ENCODE peak calls at places on chromosomes 7 and 10, in six cellular contexts. D, R, Q, J, U and I are unnamed samples.

GRCh38 chr7:55071411-55072188 is 52.8 kb downstream of the EGFR start:
- DNase-seq in D (no peak), R (no peak), Q (no peak), J (no peak), U (no peak), I (no peak)

GRCh38 chr10:52043811-52044210 is 270.3 kb upstream of the DKK1 start:
- DNase-seq in D (no peak), R (no peak), Q (no peak), J (no peak), U (no peak), I (no peak)

GRCh38 chr7:152851326-152851725 is 91.8 kb downstream of the ACTR3B start:
- DNase-seq in D (no peak), R (peak; percentile 49), Q (no peak), J (no peak), U (no peak), I (no peak)

GRCh38 chr10:120336910-120337540 is 120.0 kb upstream of the PLPP4 start:
- DNase-seq in D (no peak), R (no peak), Q (peak; percentile 11), J (peak; percentile 66), U (no peak), I (no peak)

GRCh38 chr10:49645417-49646255 is 31.8 kb downstream of the CHAT start:
- DNase-seq in D (no peak), R (no peak), Q (no peak), J (no peak), U (no peak), I (no peak)

GRCh38 chr7:121752706-121753105 is 120.3 kb upstream of the PTPRZ1 start:
- DNase-seq in D (no peak), R (no peak), Q (peak; percentile 13), J (no peak), U (no peak), I (no peak)

GRCh38 chr10:60281331-60281730 is 108.3 kb downstream of the ANK3 start:
- DNase-seq in D (no peak), R (no peak), Q (peak; percentile 80), J (peak; percentile 14), U (no peak), I (no peak)

GRCh38 chr7:136652635-136653370 is 215.6 kb upstream of the CHRM2 start:
- DNase-seq in D (no peak), R (no peak), Q (peak; percentile 13), J (no peak), U (no peak), I (no peak)

GRCh38 chr7:2191026-2191425 is 41.7 kb downstream of the MAD1L1 start:
- DNase-seq in D (no peak), R (no peak), Q (no peak), J (no peak), U (no peak), I (no peak)

GRCh38 chr10:75187961-75188426 is 22.6 kb upstream of the VDAC2 start:
- DNase-seq in D (no peak), R (no peak), Q (peak; percentile 74), J (peak; percentile 66), U (no peak), I (no peak)

GRCh38 chr7:152674860-152675760 is 831 bp downstream of the XRCC2 start:
- DNase-seq in D (no peak), R (no peak), Q (peak; percentile 29), J (peak; percentile 9), U (no peak), I (no peak)

GRCh38 chr10:61897671-61898434 is 3.6 kb upstream of the ARID5B start:
- DNase-seq in D (peak; percentile 52), R (no peak), Q (peak; percentile 38), J (peak; percentile 47), U (peak; percentile 58), I (no peak)

GRCh38 chr7:127844707-127845331 is 186.4 kb downstream of the LRRC4 start:
- DNase-seq in D (peak; percentile 55), R (no peak), Q (peak; percentile 61), J (peak; percentile 79), U (no peak), I (no peak)

GRCh38 chr7:66503551-66504031 is 125.1 kb upstream of the KCTD7 start:
- DNase-seq in D (no peak), R (peak; percentile 67), Q (no peak), J (no peak), U (no peak), I (no peak)

GRCh38 chr7:70776627-70777101 is 355.3 kb upstream of the GALNT17 start:
- DNase-seq in D (peak; percentile 60), R (no peak), Q (peak; percentile 21), J (no peak), U (no peak), I (no peak)

GRCh38 chr10:85888559-85888958 is 478.0 kb downstream of the GRID1 start:
- DNase-seq in D (no peak), R (no peak), Q (no peak), J (no peak), U (no peak), I (no peak)

GRCh38 chr7:101243786-101244384 is 996 bp downstream of the FIS1 start:
- DNase-seq in D (no peak), R (no peak), Q (no peak), J (no peak), U (no peak), I (no peak)

GRCh38 chr10:84406592-84406991 is 78.2 kb downstream of the CCSER2 start:
- DNase-seq in D (no peak), R (no peak), Q (no peak), J (no peak), U (no peak), I (no peak)

GRCh38 chr10:30701471-30702173 is 72.1 kb upstream of the LYZL2 start:
- DNase-seq in D (no peak), R (no peak), Q (peak; percentile 75), J (no peak), U (no peak), I (peak; percentile 10)

GRCh38 chr7:149772236-149772820 is 1.1 kb downstream of the ZNF467 start:
- DNase-seq in D (no peak), R (peak; percentile 83), Q (no peak), J (no peak), U (no peak), I (no peak)

GRCh38 chr10:48602401-48603135 is 2.3 kb downstream of the ARHGAP22 start:
- DNase-seq in D (no peak), R (no peak), Q (peak; percentile 29), J (no peak), U (no peak), I (no peak)

GRCh38 chr7:129073738-129074137 is 18.8 kb upstream of the TNPO3 start:
- DNase-seq in D (no peak), R (no peak), Q (no peak), J (no peak), U (no peak), I (no peak)

GRCh38 chr10:14587540-14588083 is 187.1 kb downstream of the FAM107B start:
- DNase-seq in D (no peak), R (no peak), Q (no peak), J (no peak), U (no peak), I (no peak)

GRCh38 chr7:82615527-82615926 is 171.9 kb upstream of the CACNA2D1 start:
- DNase-seq in D (no peak), R (no peak), Q (no peak), J (no peak), U (no peak), I (no peak)

DNA sequence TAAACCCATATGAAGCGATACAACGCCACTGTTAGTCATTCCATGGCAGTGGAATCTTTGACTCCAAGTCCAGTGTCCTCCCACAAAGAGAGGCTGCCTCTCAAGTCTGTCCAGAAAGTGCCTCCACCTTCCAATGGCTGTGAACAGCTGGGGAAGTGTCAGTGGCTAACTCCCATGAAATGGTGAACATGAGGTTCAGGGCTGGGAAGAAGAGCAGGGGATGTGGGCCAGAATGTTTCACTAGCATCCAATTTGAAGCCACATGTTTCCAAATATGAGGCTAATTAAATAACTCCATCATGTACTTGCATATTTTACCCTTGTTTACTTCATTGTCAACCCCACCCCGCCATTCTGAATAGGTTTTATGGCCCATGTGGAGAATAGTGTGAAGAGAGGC is 53.1 kb upstream of the CHST15 start:
- DNase-seq in D (no peak), R (no peak), Q (no peak), J (no peak), U (no peak), I (no peak)
- H3K27me3 ChIP-seq in D (no peaks in the 10 kb centered on the region), R (no peaks in the 10 kb centered on the region), Q (no peaks in the 10 kb centered on the region), J (no peaks in the 10 kb centered on the region), U (no peaks in the 10 kb centered on the region), I (no peaks in the 10 kb centered on the region)

GRCh38 chr10:119221666-119222065 is 14.3 kb downstream of the GRK5 start:
- DNase-seq in D (no peak), R (no peak), Q (no peak), J (no peak), U (no peak), I (no peak)
- H3K27ac ChIP-seq in D (peak overlapping the region; percentile 58), R (peak overlapping the region; percentile 76), Q (peak overlapping the region; percentile 93), J (no peak overlapping the region), U (peak overlapping the region; percentile 63), I (peak overlapping the region; percentile 76)

GRCh38 chr7:30849565-30849964 is 62.1 kb upstream of the AQP1 start:
- DNase-seq in D (no peak), R (no peak), Q (no peak), J (peak; percentile 13), U (peak; percentile 6), I (no peak)
- TF ChIP-seq POLR2A in D (no peak), R (no peak), Q (no peak), J (no peak), U (no peak), I (no peak)

DNA sequence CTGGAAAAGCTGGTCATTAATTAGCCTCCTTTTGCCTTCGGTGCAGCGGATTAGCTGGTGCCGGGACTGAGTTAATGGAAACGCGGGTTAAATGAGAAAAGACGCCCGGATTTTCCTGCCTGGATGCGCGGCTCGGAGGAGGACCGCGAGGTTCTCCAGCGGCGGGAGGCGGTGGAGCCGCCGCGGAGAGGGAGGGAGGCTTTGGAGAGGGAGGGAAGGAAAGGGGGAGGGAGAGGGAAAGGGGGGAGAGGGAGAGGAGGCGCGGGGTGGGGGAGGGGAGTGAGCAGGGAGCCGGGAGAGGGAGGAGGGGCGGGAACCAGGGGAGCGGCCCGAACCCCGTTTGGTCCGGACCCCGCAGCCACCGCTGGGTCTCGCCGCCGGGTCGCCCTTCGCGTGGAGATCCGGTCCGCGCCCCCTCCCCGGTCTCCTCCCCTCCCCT is 347.4 kb downstream of the DNAJB6 start:
- DNase-seq in D (no peak), R (no peak), Q (no peak), J (no peak), U (no peak), I (no peak)
- H3K27me3 ChIP-seq in D (peaks cover 2% of the 10 kb centered on the region), R (no peaks in the 10 kb centered on the region), Q (peaks cover 25% of the 10 kb centered on the region), J (peaks cover 72% of the 10 kb centered on the region), U (peaks cover 9% of the 10 kb centered on the region), I (peaks cover 100% of the 10 kb centered on the region)

DNA sequence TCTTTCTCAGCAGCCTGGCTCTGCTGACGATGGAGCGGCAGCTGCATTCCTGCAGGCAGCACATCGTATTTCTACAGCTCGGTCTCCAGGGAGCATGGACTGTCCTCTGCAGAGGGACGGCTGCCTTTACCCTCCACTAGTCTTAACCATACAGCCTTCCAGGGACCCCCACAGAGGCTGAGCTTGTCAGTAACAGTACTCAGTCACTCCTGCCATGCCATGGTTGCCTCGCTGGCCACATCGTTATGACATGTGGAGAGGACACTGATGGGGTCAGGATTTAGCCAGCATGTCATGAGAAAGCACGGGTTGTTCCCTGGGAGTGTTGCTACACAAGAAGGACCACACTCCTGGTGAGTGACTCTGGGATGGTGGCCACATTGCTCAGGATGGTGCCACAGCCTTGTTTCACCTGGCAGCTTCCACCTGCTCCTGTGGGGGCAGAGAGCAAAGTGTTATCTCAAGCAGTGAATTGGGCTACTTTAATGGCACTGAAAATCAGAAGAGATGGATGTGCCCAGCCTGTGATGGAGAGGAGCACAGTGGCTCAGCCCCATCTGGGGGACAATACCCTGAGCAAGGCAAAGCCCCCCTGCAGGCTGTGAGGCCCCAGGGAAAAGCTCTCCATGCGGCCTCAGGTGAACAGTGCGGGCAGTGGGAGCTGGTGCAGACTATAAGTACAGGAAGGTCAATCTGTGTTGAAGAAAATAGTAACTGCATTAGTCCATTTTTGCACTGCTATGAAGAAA is 443.9 kb downstream of the TCERG1L start:
- DNase-seq in D (no peak), R (no peak), Q (no peak), J (no peak), U (no peak), I (no peak)
- H3K27ac ChIP-seq in D (no peak overlapping the region), R (no peak overlapping the region), Q (no peak overlapping the region), J (no peak overlapping the region), U (no peak overlapping the region), I (no peak overlapping the region)